ENCODE peak calls at places on chromosomes 11 and 22, in six cellular contexts. O, M, R, I, H and S are unnamed samples.

GRCh38 chr22:44291265-44292006 is 21.3 kb downstream of the SHISAL1 start:
- DNase-seq in O (no peak), M (no peak), R (no peak), I (no peak), H (no peak), S (no peak)

GRCh38 chr11:28729339-28729738 is 621.2 kb downstream of the METTL15 start:
- DNase-seq in O (no peak), M (no peak), R (no peak), I (no peak), H (no peak), S (no peak)

GRCh38 chr11:73889019-73889418 is 12.2 kb downstream of the PAAF1 start:
- DNase-seq in O (no peak), M (no peak), R (no peak), I (no peak), H (peak), S (no peak)

GRCh38 chr11:8329336-8329735 is 65.7 kb upstream of the LMO1 start:
- DNase-seq in O (no peak), M (no peak), R (no peak), I (no peak), H (no peak), S (no peak)

GRCh38 chr11:20631525-20632168 is 32.2 kb downstream of the SLC6A5 start:
- DNase-seq in O (no peak), M (no peak), R (no peak), I (no peak), H (peak), S (no peak)

GRCh38 chr11:123654566-123655081 is at the start of gene SCN3B:
- DNase-seq in O (no peak), M (peak), R (peak), I (peak), H (peak), S (peak)

GRCh38 chr11:134724106-134724778 is 312.2 kb upstream of the B3GAT1 start:
- DNase-seq in O (no peak), M (no peak), R (no peak), I (no peak), H (no peak), S (no peak)

GRCh38 chr11:130122141-130122575 is 37.4 kb upstream of the ST14 start:
- DNase-seq in O (peak), M (peak), R (no peak), I (no peak), H (peak), S (no peak)

GRCh38 chr22:24554316-24555159 is at the start of gene GUCD1:
- DNase-seq in O (no peak), M (peak), R (no peak), I (no peak), H (peak), S (no peak)

GRCh38 chr22:46086577-46087335 is 63.6 kb upstream of the PPARA start:
- DNase-seq in O (no peak), M (no peak), R (no peak), I (peak), H (no peak), S (no peak)

GRCh38 chr11:68890490-68891231 is 13.0 kb downstream of the MRPL21 start:
- DNase-seq in O (no peak), M (peak), R (no peak), I (peak), H (no peak), S (peak)

GRCh38 chr11:65777821-65778361 is 2.9 kb downstream of the AP5B1 start:
- DNase-seq in O (no peak), M (no peak), R (no peak), I (no peak), H (no peak), S (no peak)

GRCh38 chr11:75554258-75555022 is 7.6 kb upstream of the SERPINH1 start:
- DNase-seq in O (no peak), M (peak), R (peak), I (peak), H (no peak), S (peak)

GRCh38 chr11:2586091-2586792 is 113.6 kb downstream of the KCNQ1OT1 start:
- DNase-seq in O (no peak), M (no peak), R (no peak), I (peak), H (no peak), S (no peak)

GRCh38 chr22:21669026-21669425 is 3.2 kb downstream of the PPIL2 start:
- DNase-seq in O (no peak), M (no peak), R (no peak), I (no peak), H (peak), S (no peak)

GRCh38 chr11:26286472-26287066 is 45.4 kb upstream of the ANO3 start:
- DNase-seq in O (no peak), M (peak), R (peak), I (no peak), H (peak), S (no peak)

GRCh38 chr11:89660234-89660633 is 49.9 kb upstream of the TRIM77 start:
- DNase-seq in O (no peak), M (no peak), R (no peak), I (no peak), H (no peak), S (no peak)

GRCh38 chr22:50699001-50699753 is 26.6 kb downstream of the SHANK3 start:
- DNase-seq in O (no peak), M (no peak), R (no peak), I (no peak), H (no peak), S (no peak)

GRCh38 chr11:46914910-46915309 is 3.4 kb downstream of the LRP4 start:
- DNase-seq in O (no peak), M (no peak), R (no peak), I (no peak), H (no peak), S (no peak)

GRCh38 chr11:124174001-124174400 is 9.1 kb upstream of the OR10D3 start:
- DNase-seq in O (peak), M (peak), R (peak), I (no peak), H (peak), S (no peak)

GRCh38 chr11:111631034-111631665 is 28.9 kb downstream of the SIK2 start:
- DNase-seq in O (no peak), M (no peak), R (no peak), I (no peak), H (no peak), S (no peak)
- H3K27ac ChIP-seq in O (no peak), M (no peak), R (no peak), I (no peak), H (no peak), S (no peak)

GRCh38 chr22:37053310-37054077 is 2.0 kb downstream of the KCTD17 start:
- DNase-seq in O (no peak), M (no peak), R (no peak), I (peak), H (no peak), S (no peak)
- H3K27ac ChIP-seq in O (no peak), M (no peak), R (no peak), I (no peak), H (no peak), S (no peak)

GRCh38 chr11:118238947-118239346 is 13.2 kb downstream of the MPZL3 start:
- DNase-seq in O (no peak), M (no peak), R (no peak), I (no peak), H (no peak), S (no peak)

GRCh38 chr11:118236170-118236569 is 11.4 kb upstream of the JAML start:
- DNase-seq in O (no peak), M (no peak), R (no peak), I (no peak), H (no peak), S (no peak)

GRCh38 chr11:118239509-118239908 is 12.7 kb downstream of the MPZL3 start:
- DNase-seq in O (no peak), M (no peak), R (no peak), I (no peak), H (no peak), S (no peak)

GRCh38 chr11:118241191-118242098 is 10.7 kb downstream of the MPZL3 start:
- DNase-seq in O (peak), M (no peak), R (no peak), I (no peak), H (peak), S (no peak)

DNA sequence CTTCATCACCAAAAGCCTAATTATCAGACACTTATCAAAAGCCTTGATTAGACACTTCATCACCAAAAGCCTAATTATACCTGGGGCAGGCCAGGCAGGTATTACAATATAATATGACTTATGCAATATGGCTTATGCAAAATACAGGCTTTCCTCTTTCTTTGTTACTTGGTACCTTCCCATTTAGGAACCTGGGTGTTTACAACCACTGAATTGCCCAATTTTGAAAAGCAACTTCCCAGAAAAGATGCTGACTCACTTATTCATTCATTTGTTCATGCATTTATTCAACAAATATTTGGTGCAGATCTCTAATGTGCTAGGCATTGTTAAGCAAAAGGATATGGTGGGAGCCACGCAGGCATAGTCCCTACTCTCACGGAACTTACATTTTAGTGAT is 13.6 kb upstream of the JAML start:
- DNase-seq in O (no peak), M (no peak), R (no peak), I (no peak), H (no peak), S (no peak)
- H3K27ac ChIP-seq in O (no peak), M (no peak), R (no peak), I (no peak), H (no peak), S (no peak)

GRCh38 chr11:88306785-88307184 is 30.8 kb downstream of the CTSC start:
- DNase-seq in O (no peak), M (no peak), R (no peak), I (no peak), H (no peak), S (no peak)

GRCh38 chr11:88310246-88310645 is 27.3 kb downstream of the CTSC start:
- DNase-seq in O (no peak), M (no peak), R (no peak), I (no peak), H (peak), S (no peak)

GRCh38 chr11:88307749-88308425 is 29.6 kb downstream of the CTSC start:
- DNase-seq in O (no peak), M (no peak), R (no peak), I (no peak), H (no peak), S (no peak)

GRCh38 chr11:88305430-88305829 is 32.1 kb downstream of the CTSC start:
- DNase-seq in O (no peak), M (no peak), R (no peak), I (no peak), H (no peak), S (no peak)

GRCh38 chr11:88308576-88308975 is 29.0 kb downstream of the CTSC start:
- DNase-seq in O (no peak), M (no peak), R (no peak), I (no peak), H (no peak), S (no peak)
- H3K27ac ChIP-seq in O (no peak), M (no peak), R (no peak), I (no peak), H (no peak), S (no peak)

GRCh38 chr11:119583585-119583984 is 145.4 kb downstream of the NECTIN1 start:
- DNase-seq in O (no peak), M (no peak), R (no peak), I (no peak), H (no peak), S (no peak)

GRCh38 chr11:119584193-119585037 is 144.6 kb downstream of the NECTIN1 start:
- DNase-seq in O (no peak), M (peak), R (peak), I (peak), H (peak), S (peak)

GRCh38 chr11:119589011-119589410 is 140.0 kb downstream of the NECTIN1 start:
- DNase-seq in O (no peak), M (no peak), R (no peak), I (no peak), H (no peak), S (no peak)

GRCh38 chr11:119586181-119586580 is 142.8 kb downstream of the NECTIN1 start:
- DNase-seq in O (no peak), M (no peak), R (no peak), I (no peak), H (peak), S (no peak)

DNA sequence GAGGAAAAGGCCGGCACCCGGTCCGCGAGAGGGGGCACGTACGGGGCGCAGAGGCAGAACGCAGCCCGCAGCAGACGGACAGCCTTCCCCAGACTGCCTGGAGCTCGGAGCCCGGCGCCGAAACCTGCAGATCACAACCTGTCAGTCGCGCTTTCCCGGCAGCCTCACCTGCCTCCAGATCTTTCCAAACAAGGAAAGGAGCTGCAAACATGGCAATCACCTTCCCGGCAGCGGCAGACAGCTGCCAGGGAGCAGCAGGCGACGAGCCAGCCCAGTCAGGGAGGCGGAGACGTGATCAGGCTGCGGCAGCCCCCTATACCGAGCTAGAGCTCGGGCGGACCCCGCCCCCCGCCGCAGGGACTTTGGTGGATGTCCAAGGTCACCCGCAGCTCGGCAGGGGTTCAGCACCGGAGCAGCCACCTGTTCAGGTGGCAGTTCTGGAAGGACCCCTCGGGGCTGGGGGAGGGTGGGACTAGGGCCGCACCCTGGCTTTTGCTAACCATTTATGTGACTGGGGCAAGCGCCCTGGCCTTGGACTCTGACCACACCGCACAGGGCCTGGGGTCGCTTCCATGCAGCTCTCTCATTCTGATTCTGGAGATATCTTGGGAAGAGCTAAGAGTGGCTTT is 143.8 kb downstream of the NECTIN1 start:
- DNase-seq in O (no peak), M (no peak), R (peak), I (no peak), H (peak), S (no peak)
- H3K27ac ChIP-seq in O (no peak), M (no peak), R (no peak), I (no peak), H (peak), S (peak)

GRCh38 chr11:116473790-116474346 is 298.9 kb downstream of the BUD13 start:
- DNase-seq in O (no peak), M (no peak), R (no peak), I (no peak), H (no peak), S (no peak)

GRCh38 chr11:116473236-116473769 is 299.5 kb downstream of the BUD13 start:
- DNase-seq in O (no peak), M (no peak), R (no peak), I (no peak), H (no peak), S (no peak)

GRCh38 chr11:116467809-116468208 is 305.0 kb downstream of the BUD13 start:
- DNase-seq in O (no peak), M (no peak), R (no peak), I (no peak), H (no peak), S (no peak)

GRCh38 chr11:116472661-116473060 is 300.1 kb downstream of the BUD13 start:
- DNase-seq in O (no peak), M (no peak), R (no peak), I (no peak), H (no peak), S (no peak)

GRCh38 chr11:116471608-116472007 is 301.2 kb downstream of the BUD13 start:
- DNase-seq in O (peak), M (peak), R (no peak), I (no peak), H (no peak), S (no peak)
- H3K27ac ChIP-seq in O (no peak), M (no peak), R (no peak), I (no peak), H (no peak), S (no peak)

DNA sequence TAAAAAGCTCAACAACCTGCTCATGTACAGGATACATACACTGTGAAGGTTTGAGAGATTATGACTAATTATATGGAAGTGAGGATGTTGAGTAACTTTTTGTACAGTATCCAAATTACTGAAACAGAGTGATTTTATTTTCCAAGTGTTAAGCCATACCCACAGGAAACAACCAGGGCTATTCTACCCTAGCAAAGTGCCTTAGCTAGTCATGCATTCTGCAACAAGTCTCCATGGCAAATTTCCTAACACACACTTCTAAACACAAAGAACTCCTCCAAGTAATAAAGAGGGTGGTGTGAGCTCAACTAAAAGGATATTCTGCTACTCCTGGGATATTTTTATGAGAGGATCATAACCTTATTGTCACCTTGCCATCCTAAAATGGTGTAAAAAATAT is 4.4 kb downstream of the LGR4 start:
- DNase-seq in O (no peak), M (no peak), R (no peak), I (no peak), H (peak), S (no peak)
- H3K27ac ChIP-seq in O (no peak), M (peak), R (no peak), I (no peak), H (peak), S (no peak)

GRCh38 chr11:114099392-114100178 is 40.1 kb downstream of the ZBTB16 start:
- DNase-seq in O (no peak), M (no peak), R (no peak), I (no peak), H (no peak), S (no peak)

GRCh38 chr11:114094516-114094915 is 35.0 kb downstream of the ZBTB16 start:
- DNase-seq in O (no peak), M (no peak), R (no peak), I (no peak), H (no peak), S (no peak)

GRCh38 chr11:114095899-114096298 is 36.4 kb downstream of the ZBTB16 start:
- DNase-seq in O (no peak), M (no peak), R (no peak), I (no peak), H (no peak), S (no peak)

GRCh38 chr11:114102993-114103896 is 43.7 kb downstream of the ZBTB16 start:
- DNase-seq in O (no peak), M (no peak), R (no peak), I (no peak), H (no peak), S (no peak)

GRCh38 chr11:114098927-114099326 is 39.4 kb downstream of the ZBTB16 start:
- DNase-seq in O (no peak), M (no peak), R (no peak), I (no peak), H (no peak), S (no peak)
- H3K27ac ChIP-seq in O (no peak), M (no peak), R (no peak), I (no peak), H (no peak), S (no peak)

DNA sequence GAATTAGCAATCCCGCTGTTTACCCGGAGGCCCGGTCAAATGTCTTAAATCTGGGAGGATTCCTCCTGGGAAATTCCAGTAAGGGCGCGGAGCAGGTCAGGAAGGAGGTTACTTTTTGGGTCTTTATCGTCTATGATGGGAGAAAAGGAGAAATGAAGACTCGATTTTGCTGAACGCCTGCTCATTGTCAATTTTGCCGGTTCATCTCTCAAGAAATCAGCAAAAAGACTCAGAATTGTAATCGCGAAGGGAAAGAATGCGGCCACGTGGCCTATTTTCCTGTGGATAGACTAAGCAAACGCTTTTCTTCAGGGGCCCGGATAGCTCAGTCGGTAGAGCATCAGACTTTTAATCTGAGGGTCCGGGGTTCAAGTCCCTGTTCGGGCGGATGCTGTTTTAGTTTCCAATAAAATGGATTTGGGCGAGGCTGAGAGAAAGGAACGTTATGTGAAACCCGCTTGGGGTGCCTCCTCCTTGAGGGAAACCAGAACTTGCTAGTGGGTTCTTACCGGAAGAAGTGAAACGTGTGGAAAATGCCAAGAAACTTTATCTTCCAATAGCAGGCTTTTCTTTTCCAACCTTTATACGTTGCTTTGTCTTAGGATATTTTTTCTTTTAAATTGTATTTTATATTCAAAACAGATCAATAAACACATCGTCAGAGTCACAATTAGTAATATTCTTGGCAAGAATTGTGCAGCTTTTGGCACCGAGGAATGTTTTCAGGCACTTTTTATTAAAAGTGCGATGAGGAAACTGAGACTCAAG is 45.0 kb downstream of the OR4D9 start:
- DNase-seq in O (peak), M (peak), R (peak), I (no peak), H (peak), S (peak)
- H3K27ac ChIP-seq in O (peak), M (peak), R (peak), I (no peak), H (peak), S (no peak)